ENCODE peak calls at places on chromosomes 4 and X, in five cellular contexts. Z is ovary, L is suprapubic skin, I is upper lobe of left lung, D is heart left ventricle. R is an unnamed sample.
A peak's percentile ranks its signal among the peaks of the same experiment; 100 is the strongest.

GRCh38 chr4:185723619-185724150 is 88.3 kb downstream of the SORBS2 start:
- DNase-seq in I (no peak), L (no peak), D (no peak), Z (no peak), R (no peak)

GRCh38 chr4:73131281-73131680 is 61.8 kb upstream of the COX18 start:
- DNase-seq in I (no peak), Z (no peak), D (no peak), L (no peak), R (no peak)

GRCh38 chr4:168664242-168664897 is 167.5 kb downstream of the PALLD start:
- DNase-seq in I (no peak), Z (no peak), D (no peak), L (no peak), R (no peak)

GRCh38 chrX:43958529-43958928 is 14.7 kb downstream of the NDP start:
- DNase-seq in L (no peak), Z (no peak), D (no peak), I (no peak), R (no peak)

GRCh38 chrX:143571521-143571920 is 54.2 kb upstream of the SPANXN3 start:
- DNase-seq in I (no peak), D (no peak), L (no peak), Z (no peak), R (no peak)

GRCh38 chr4:177371452-177371851 is 61.8 kb downstream of the NEIL3 start:
- DNase-seq in I (no peak), L (no peak), D (no peak), Z (no peak), R (no peak)

GRCh38 chr4:122017296-122017695 is 65.4 kb upstream of the TRPC3 start:
- DNase-seq in Z (no peak), I (no peak), L (no peak), D (no peak), R (no peak)

GRCh38 chr4:139419388-139419914 is 34.5 kb upstream of the RAB33B start:
- DNase-seq in L (no peak), I (no peak), Z (no peak), D (peak; percentile 68), R (peak; percentile 74)

GRCh38 chrX:25206761-25207160 is 191.0 kb upstream of the ARX start:
- DNase-seq in I (no peak), L (no peak), D (no peak), Z (no peak), R (no peak)

GRCh38 chr4:148964456-148964855 is 522.2 kb upstream of the NR3C2 start:
- DNase-seq in D (no peak), Z (no peak), I (no peak), L (no peak), R (no peak)

GRCh38 chr4:30245140-30245539 is 475.0 kb upstream of the PCDH7 start:
- DNase-seq in L (no peak), I (no peak), Z (no peak), D (no peak), R (no peak)

GRCh38 chr4:6271206-6271605 is 1.6 kb downstream of the WFS1 start:
- DNase-seq in D (no peak), Z (no peak), I (no peak), L (no peak), R (no peak)
- H3K4me1 ChIP-seq in D (peaks cover 51% of the 10 kb centered on the region), Z (peaks cover 45% of the 10 kb centered on the region), I (peaks cover 74% of the 10 kb centered on the region), L (peaks cover 47% of the 10 kb centered on the region), R (peaks cover 51% of the 10 kb centered on the region)

GRCh38 chrX:100652266-100652665 is 8.3 kb downstream of the SRPX2 start:
- DNase-seq in I (no peak), Z (no peak), D (no peak), L (no peak), R (no peak)

GRCh38 chrX:100648601-100649417 is 4.8 kb downstream of the SRPX2 start:
- DNase-seq in I (no peak), D (peak; percentile 33), L (no peak), Z (peak; percentile 60), R (no peak)

GRCh38 chrX:100650841-100651240 is 6.8 kb downstream of the SRPX2 start:
- DNase-seq in Z (no peak), L (no peak), I (no peak), D (no peak), R (no peak)

GRCh38 chrX:100647739-100648138 is 3.7 kb downstream of the SRPX2 start:
- DNase-seq in I (no peak), Z (no peak), L (no peak), D (no peak), R (no peak)

GRCh38 chrX:100649550-100650356 is 5.8 kb downstream of the SRPX2 start:
- DNase-seq in L (peak; percentile 78), D (peak; percentile 70), Z (peak; percentile 70), I (no peak), R (peak; percentile 79)
- TF ChIP-seq POLR2A in L (peak; percentile 48), D (no peak), Z (no peak), I (no peak), R (peak; percentile 23)

DNA sequence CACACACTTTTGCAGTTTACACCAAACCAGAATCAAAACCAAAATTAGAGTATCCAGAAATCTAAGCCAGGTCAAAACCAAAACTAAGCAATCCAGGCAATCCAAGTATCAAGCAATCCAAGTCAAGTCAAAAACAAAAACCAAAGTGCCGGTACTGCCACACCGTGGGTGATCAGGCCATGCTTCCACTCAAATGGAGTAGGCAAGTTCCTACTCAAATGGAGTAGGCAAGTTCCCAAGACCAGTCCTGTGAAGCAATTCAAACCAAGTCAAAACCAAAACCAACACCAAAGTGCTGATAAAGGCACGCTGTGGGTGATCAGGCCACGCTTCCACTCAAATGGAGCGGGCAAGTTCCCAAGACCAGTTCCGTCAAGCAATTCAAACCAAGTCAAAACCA is 31.3 kb downstream of the MID1 start:
- DNase-seq in Z (no peak), I (no peak), L (no peak), D (no peak), R (no peak)
- H3K4me1 ChIP-seq in Z (peaks cover 3% of the 10 kb centered on the region), I (no peaks in the 10 kb centered on the region), L (no peaks in the 10 kb centered on the region), D (no peaks in the 10 kb centered on the region), R (no peaks in the 10 kb centered on the region)

DNA sequence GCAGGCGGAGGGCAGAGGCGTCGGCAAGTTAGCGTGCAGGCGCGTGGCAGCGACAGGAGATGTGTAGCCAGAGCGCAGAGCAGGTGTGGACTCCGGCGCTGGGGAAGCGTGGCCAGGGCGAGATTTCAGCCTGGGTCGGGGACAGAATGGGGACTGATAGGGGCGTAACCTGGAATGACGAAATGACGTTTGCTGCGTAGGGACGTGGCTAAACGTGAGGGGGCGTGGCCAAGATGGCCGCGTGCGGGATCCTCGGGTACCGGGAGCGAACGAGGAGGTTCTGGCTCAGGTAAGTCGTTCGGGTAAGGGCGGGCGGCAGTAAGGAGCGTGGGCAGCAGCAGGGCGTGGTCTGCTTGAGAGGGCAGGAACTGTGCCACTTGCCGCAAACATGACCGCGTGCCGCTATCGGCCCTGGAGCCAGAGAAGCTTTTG is 10.9 kb upstream of the CLTRN start:
- DNase-seq in Z (peak; percentile 94), L (peak; percentile 82), D (peak; percentile 91), I (peak; percentile 89), R (peak; percentile 71)
- TF ChIP-seq POLR2A in Z (peak; percentile 38), L (no peak), D (no peak), I (no peak), R (peak; percentile 47)

DNA sequence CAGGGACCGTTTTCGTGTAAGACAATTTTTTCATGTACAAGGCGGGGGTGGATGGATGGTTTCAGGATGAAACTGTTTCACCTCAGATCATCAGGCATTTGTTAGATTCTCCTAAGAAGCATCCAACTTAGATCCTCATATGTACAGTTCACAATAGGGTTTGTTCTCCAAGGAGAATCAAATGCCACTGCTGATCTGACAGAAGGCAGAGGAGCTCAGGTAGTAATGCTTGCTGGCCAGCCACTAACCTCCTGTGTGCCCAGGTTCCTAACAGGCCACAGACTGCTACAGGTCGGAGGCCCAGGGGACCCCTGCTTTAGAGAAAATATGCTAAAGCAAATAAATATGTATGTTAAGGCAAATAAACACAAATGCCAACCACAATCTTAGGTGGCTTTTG is 61.3 kb downstream of the PPP3CA start:
- DNase-seq in Z (no peak), I (no peak), D (no peak), L (no peak), R (no peak)
- H3K4me1 ChIP-seq in Z (peaks cover 16% of the 10 kb centered on the region), I (peaks cover 66% of the 10 kb centered on the region), D (peaks cover 49% of the 10 kb centered on the region), L (peaks cover 73% of the 10 kb centered on the region), R (peaks cover 18% of the 10 kb centered on the region)

GRCh38 chr4:98928131-98928504 is 815 bp downstream of the EIF4E start:
- DNase-seq in L (peak; percentile 84), Z (peak; percentile 66), I (no peak), D (peak; percentile 68), R (peak; percentile 54)

GRCh38 chr4:98929341-98930267 is 671 bp upstream of the EIF4E start:
- DNase-seq in Z (peak; percentile 53), L (no peak), D (peak; percentile 57), I (peak; percentile 68), R (peak; percentile 51)

GRCh38 chr4:98930311-98930865 is 1.5 kb upstream of the EIF4E start:
- DNase-seq in L (no peak), D (no peak), I (no peak), Z (no peak), R (no peak)

GRCh38 chr4:98932539-98932938 is 3.6 kb upstream of the EIF4E start:
- DNase-seq in D (no peak), Z (no peak), L (no peak), I (no peak), R (no peak)

GRCh38 chr4:98928505-98929340 is at the start of gene EIF4E:
- DNase-seq in Z (peak; percentile 97), L (peak; percentile 98), D (peak; percentile 99), I (peak; percentile 95), R (peak; percentile 94)
- TF ChIP-seq POLR2A in Z (peak; percentile 65), L (no peak), D (no peak), I (no peak), R (no peak)

GRCh38 chr4:184263910-184264732 is 46.4 kb upstream of the ENPP6 start:
- DNase-seq in Z (peak; percentile 95), L (peak; percentile 98), D (peak; percentile 94), I (no peak), R (peak; percentile 95)

GRCh38 chr4:184267206-184267608 is 49.5 kb upstream of the ENPP6 start:
- DNase-seq in L (no peak), D (no peak), I (no peak), Z (no peak), R (no peak)

GRCh38 chr4:184263461-184263860 is 45.8 kb upstream of the ENPP6 start:
- DNase-seq in I (no peak), D (no peak), L (no peak), Z (no peak), R (no peak)

GRCh38 chr4:184267673-184268573 is 50.2 kb upstream of the ENPP6 start:
- DNase-seq in D (peak; percentile 49), L (no peak), I (no peak), Z (no peak), R (no peak)

DNA sequence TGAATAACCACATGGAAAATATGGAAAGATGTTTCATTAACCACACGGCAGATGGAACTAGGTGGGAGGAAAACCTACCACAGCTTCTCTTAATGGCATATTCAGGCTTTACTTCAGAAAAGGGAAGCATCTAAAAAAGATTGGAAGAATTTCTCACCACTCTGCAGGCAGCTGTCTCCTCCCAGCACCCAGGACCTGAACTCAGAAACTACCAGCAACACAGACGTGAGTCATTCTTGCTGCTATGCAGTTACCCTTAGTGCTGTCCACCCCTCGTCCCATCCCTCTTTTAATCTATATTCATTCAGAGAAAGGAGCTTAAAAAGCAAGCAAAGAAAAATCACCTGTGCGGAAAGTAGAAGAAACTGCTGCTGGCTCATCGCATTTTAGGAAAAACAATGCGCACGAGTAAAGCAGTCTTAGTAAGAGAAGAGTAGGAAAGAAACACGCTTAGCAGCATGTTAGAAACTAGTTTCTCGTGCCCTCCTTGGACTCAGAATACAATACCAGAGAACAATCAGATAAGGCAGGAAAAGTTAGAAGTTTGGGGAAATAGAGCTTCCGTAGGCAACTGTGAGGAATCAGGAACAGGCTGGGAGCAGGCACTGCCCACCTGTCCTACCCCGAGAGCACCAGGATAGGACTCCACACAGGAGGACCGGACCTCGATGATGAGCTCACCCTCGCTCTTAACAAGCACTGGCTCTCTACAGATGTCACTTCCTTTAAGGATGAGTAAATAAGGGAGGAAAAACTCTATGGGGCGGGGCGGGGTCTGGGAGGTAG is 48.1 kb upstream of the ENPP6 start:
- DNase-seq in Z (no peak), D (no peak), I (no peak), L (no peak), R (no peak)
- H3K4me1 ChIP-seq in Z (no peaks in the 10 kb centered on the region), D (no peaks in the 10 kb centered on the region), I (no peaks in the 10 kb centered on the region), L (peaks cover 7% of the 10 kb centered on the region), R (no peaks in the 10 kb centered on the region)